ENCODE peak calls at places on chromosomes 16 and 17, in seven cellular contexts. C is HCT116, E is psoas muscle, N is tibial artery, W is cardiac fibroblast, M is kidney epithelial cell, L is skeletal muscle cell. Q is an unnamed sample.

GRCh38 chr16:15636392-15636873 is 6.5 kb downstream of the MARF1 start:
- DNase-seq in N (no peak), M (no peak), C (no peak), L (no peak), E (no peak), W (no peak), Q (no peak)

GRCh38 chr16:25783226-25783625 is 91.5 kb downstream of the HS3ST4 start:
- DNase-seq in M (no peak), L (no peak), N (no peak), E (no peak), W (no peak), C (no peak), Q (no peak)

GRCh38 chr16:9545500-9546437 is 454.3 kb downstream of the HAPSTR1 start:
- DNase-seq in W (no peak), N (no peak), E (no peak), L (no peak), C (no peak), M (no peak), Q (no peak)

GRCh38 chr16:85002099-85002541 is 9.2 kb downstream of the ZDHHC7 start:
- DNase-seq in M (no peak), W (no peak), N (no peak), E (no peak), L (no peak), C (no peak), Q (no peak)

GRCh38 chr17:38967290-38967738 is at the start of gene FBXO47:
- DNase-seq in N (peak), M (peak), E (peak), C (no peak), L (peak), W (peak), Q (no peak)

GRCh38 chr16:85402910-85403692 is 210.0 kb upstream of the GSE1 start:
- DNase-seq in E (peak), M (no peak), L (peak), W (peak), C (no peak), N (peak), Q (peak)

GRCh38 chr16:87074635-87075318 is 242.4 kb downstream of the C16orf95 start:
- DNase-seq in E (no peak), L (no peak), C (no peak), M (no peak), W (no peak), N (peak), Q (no peak)

GRCh38 chr16:2587891-2588565 is 50.2 kb downstream of the PDPK1 start:
- DNase-seq in E (peak), C (no peak), W (no peak), M (no peak), N (no peak), L (no peak), Q (no peak)

DNA sequence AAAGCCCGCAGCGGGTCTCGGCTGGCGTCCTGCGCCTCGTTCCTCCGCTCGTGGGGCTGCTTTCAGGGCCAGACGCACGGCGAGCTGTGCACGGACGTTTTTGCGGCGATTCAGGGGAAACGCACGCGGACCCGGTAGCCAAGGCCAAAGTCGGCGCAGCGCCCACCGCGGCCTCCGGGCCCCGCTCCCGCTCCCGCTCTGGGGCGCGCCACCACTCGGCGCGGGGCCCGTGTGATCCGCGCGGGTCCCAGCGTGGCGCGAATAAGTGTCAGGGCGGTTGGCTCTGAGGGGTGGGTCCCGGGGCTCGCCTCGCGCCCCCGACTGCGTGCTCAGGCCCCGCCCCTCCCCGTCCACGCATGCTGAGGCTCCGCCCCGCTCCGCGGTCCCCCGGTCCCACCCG is 694 bp upstream of the TBCD start:
- DNase-seq in L (no peak), C (no peak), M (no peak), E (no peak), W (no peak), N (no peak), Q (no peak)
- H3K4me3 ChIP-seq in L (peak), C (no peak), M (peak), E (peak), W (peak), N (peak), Q (no peak)

GRCh38 chr16:47459603-47460002 is 1.3 kb downstream of the ITFG1 start:
- DNase-seq in M (no peak), L (no peak), N (no peak), E (no peak), W (no peak), C (no peak), Q (no peak)
- H3K4me3 ChIP-seq in M (no peak), L (peak), N (no peak), E (peak), W (peak), C (peak), Q (peak)

GRCh38 chr16:89552913-89553312 is 7.6 kb upstream of the RPL13 start:
- DNase-seq in N (no peak), E (no peak), L (no peak), W (no peak), C (no peak), M (no peak), Q (no peak)
- H3K4me3 ChIP-seq in N (no peak), E (no peak), L (no peak), W (no peak), C (no peak), M (no peak), Q (no peak)

GRCh38 chr17:30829022-30829421 is 2.7 kb upstream of the ATAD5 start:
- DNase-seq in C (no peak), L (no peak), M (no peak), W (no peak), N (no peak), E (no peak), Q (no peak)
- H3K4me3 ChIP-seq in C (no peak), L (no peak), M (no peak), W (no peak), N (no peak), E (no peak), Q (no peak)

GRCh38 chr17:35542990-35543389 is 5.5 kb upstream of the SLFN12L start:
- DNase-seq in N (no peak), C (no peak), W (no peak), M (no peak), E (no peak), L (no peak), Q (peak)

GRCh38 chr17:35539659-35540026 is 2.2 kb upstream of the SLFN12L start:
- DNase-seq in L (no peak), W (no peak), E (no peak), M (no peak), N (no peak), C (no peak), Q (no peak)

GRCh38 chr17:35543856-35544255 is 6.4 kb upstream of the SLFN12L start:
- DNase-seq in N (no peak), M (no peak), C (no peak), E (no peak), W (peak), L (no peak), Q (no peak)

GRCh38 chr17:35540589-35541404 is 3.3 kb upstream of the SLFN12L start:
- DNase-seq in E (peak), L (peak), W (peak), N (no peak), C (no peak), M (no peak), Q (peak)

GRCh38 chr17:35541434-35541833 is 4.0 kb upstream of the SLFN12L start:
- DNase-seq in E (no peak), W (no peak), L (no peak), C (no peak), N (no peak), M (no peak), Q (no peak)
- H3K4me3 ChIP-seq in E (peak), W (no peak), L (no peak), C (no peak), N (no peak), M (no peak), Q (peak)

DNA sequence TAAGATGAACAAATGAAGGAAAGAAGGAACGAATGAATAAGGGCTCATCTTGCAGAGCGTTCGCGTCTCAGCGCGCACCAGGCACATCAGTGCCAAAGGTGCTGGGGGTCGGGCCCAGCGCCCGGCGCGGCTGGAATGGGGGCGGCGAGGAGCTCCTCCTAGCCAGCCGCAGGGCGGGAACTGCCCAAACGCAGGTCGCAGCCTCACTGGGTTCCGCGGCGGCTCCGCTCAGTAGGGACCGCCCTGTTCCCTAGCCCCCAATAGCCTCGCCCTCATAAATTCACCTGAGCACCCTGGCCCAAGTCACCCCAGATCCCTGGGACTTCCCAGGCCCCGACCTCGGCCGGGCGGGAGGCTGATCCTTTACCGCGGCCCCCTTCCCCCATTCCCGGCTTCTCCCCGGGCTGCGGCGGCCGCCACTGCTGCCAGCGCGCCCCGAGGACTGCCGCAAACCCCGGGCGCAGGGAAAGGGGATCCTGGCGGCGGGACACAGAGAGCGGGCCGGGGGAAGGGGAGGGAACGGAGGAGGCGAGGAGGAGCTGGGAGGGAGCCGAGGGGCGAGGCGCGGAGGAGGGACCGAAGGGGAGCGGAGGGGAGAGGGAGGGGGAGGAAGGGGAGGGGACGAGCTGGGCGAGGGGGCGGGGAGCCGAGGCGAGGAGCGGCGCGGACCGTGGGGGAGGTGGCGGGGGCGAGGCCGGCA is 377 bp upstream of the CRHR1 start:
- DNase-seq in M (no peak), N (no peak), L (no peak), E (peak), C (no peak), W (no peak), Q (no peak)
- H3K4me3 ChIP-seq in M (peak), N (peak), L (peak), E (peak), C (no peak), W (no peak), Q (no peak)

DNA sequence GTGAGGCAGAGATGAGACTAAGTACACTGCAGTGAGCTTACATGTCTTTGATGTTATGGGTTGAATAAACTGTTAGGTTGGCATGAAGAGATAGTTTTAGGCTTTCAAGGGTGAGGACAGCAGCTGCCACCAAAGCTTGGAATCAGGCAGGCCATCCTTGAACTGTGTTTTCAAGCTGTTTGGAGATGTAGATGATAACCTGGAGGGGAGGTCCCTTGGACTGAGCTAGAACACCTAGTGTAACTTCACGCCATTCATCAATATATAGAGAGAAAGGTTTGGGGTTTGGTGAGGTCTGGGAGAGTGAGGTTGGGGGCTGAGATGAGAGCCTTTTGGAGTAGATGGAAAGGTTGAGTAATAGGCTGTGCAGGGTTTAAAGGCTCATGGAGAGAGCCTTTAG is 2447.0 kb downstream of the TP53TG3F start:
- DNase-seq in W (no peak), L (no peak), E (no peak), M (no peak), N (no peak), C (no peak), Q (no peak)
- H3K4me3 ChIP-seq in W (no peak), L (no peak), E (no peak), M (no peak), N (no peak), C (no peak), Q (no peak)

GRCh38 chr17:48577330-48577945 is 712 bp downstream of the HOXB4 start:
- DNase-seq in M (peak), L (no peak), W (no peak), C (no peak), E (no peak), N (no peak), Q (no peak)

GRCh38 chr17:48575066-48575582 is 3.0 kb downstream of the HOXB4 start:
- DNase-seq in N (no peak), E (no peak), M (no peak), L (no peak), C (no peak), W (no peak), Q (no peak)

GRCh38 chr17:48575673-48576478 is 2.3 kb downstream of the HOXB4 start:
- DNase-seq in M (no peak), E (no peak), W (no peak), C (no peak), L (no peak), N (no peak), Q (no peak)

GRCh38 chr17:48577946-48578615 is at the start of gene HOXB4:
- DNase-seq in C (no peak), L (no peak), N (no peak), W (peak), M (no peak), E (peak), Q (peak)

GRCh38 chr17:48576479-48577309 is 1.5 kb downstream of the HOXB4 start:
- DNase-seq in E (no peak), L (no peak), N (no peak), C (no peak), W (peak), M (no peak), Q (no peak)
- H3K4me3 ChIP-seq in E (peak), L (peak), N (peak), C (peak), W (peak), M (peak), Q (peak)

GRCh38 chr17:10114931-10115535 is 83.4 kb downstream of the GAS7 start:
- DNase-seq in W (peak), M (peak), E (peak), C (no peak), N (peak), L (peak), Q (peak)

GRCh38 chr17:10116676-10117075 is 81.7 kb downstream of the GAS7 start:
- DNase-seq in W (no peak), M (no peak), L (no peak), C (no peak), E (no peak), N (no peak), Q (no peak)

GRCh38 chr17:10117085-10117484 is 81.3 kb downstream of the GAS7 start:
- DNase-seq in E (no peak), C (no peak), W (no peak), N (no peak), L (no peak), M (no peak), Q (no peak)

GRCh38 chr17:10116267-10116666 is 82.1 kb downstream of the GAS7 start:
- DNase-seq in L (no peak), C (no peak), W (no peak), N (peak), M (no peak), E (no peak), Q (no peak)

GRCh38 chr17:10115536-10115932 is 82.9 kb downstream of the GAS7 start:
- DNase-seq in N (no peak), L (no peak), M (no peak), W (peak), C (no peak), E (no peak), Q (no peak)
- H3K4me3 ChIP-seq in N (no peak), L (no peak), M (no peak), W (no peak), C (peak), E (no peak), Q (peak)

Q was measured in Jurkat, Clone E6-1.